ENCODE peak calls at places on chromosomes 6 and 20, in eight cellular contexts. O is transverse colon, H is MCF 10A, L is AG04450, U is left lung, X is A549, F is lower lobe of right lung, R is tibial artery. P is an unnamed sample.

GRCh38 chr6:42502127-42502526 is 50.4 kb upstream of the TRERF1 start:
- DNase-seq in R (no peak), X (no peak), O (no peak), U (no peak), F (no peak), L (no peak), H (no peak), P (no peak)

GRCh38 chr20:16388731-16389130 is 184.5 kb downstream of the KIF16B start:
- DNase-seq in L (no peak), U (no peak), O (no peak), F (no peak), R (no peak), X (no peak), H (no peak), P (no peak)

GRCh38 chr6:28811873-28812272 is 111.9 kb downstream of the TRIM27 start:
- DNase-seq in R (no peak), F (no peak), O (no peak), X (peak), U (no peak), L (no peak), H (no peak), P (no peak)

GRCh38 chr6:2765896-2766766 is 938 bp downstream of the WRNIP1 start:
- DNase-seq in L (no peak), H (no peak), R (peak), F (peak), U (peak), X (peak), O (peak), P (no peak)

GRCh38 chr6:125781307-125781868 is 9.4 kb upstream of the NCOA7 start:
- DNase-seq in H (no peak), X (peak), R (peak), L (no peak), F (no peak), O (peak), U (no peak), P (no peak)

GRCh38 chr6:155311076-155311475 is 3.2 kb downstream of the TFB1M start:
- DNase-seq in O (no peak), R (no peak), X (no peak), H (no peak), F (no peak), U (no peak), L (no peak), P (no peak)

GRCh38 chr6:38805127-38805655 is 90.1 kb downstream of the DNAH8 start:
- DNase-seq in U (no peak), L (no peak), X (no peak), F (no peak), R (no peak), O (no peak), H (no peak), P (no peak)

GRCh38 chr6:22189946-22190345 is 106.9 kb downstream of the PRL start:
- DNase-seq in X (no peak), R (no peak), O (no peak), L (no peak), F (no peak), U (no peak), H (no peak), P (no peak)

GRCh38 chr6:148954461-148954860 is 207.6 kb downstream of the UST start:
- DNase-seq in O (no peak), X (no peak), F (no peak), H (peak), R (no peak), L (no peak), U (no peak), P (no peak)

GRCh38 chr6:148951662-148952061 is 204.8 kb downstream of the UST start:
- DNase-seq in L (no peak), X (no peak), H (no peak), U (no peak), F (no peak), R (no peak), O (no peak), P (no peak)

GRCh38 chr6:148959008-148959407 is 212.2 kb downstream of the UST start:
- DNase-seq in R (no peak), U (no peak), L (no peak), F (no peak), H (no peak), O (no peak), X (no peak), P (no peak)

GRCh38 chr6:148952147-148953041 is 205.6 kb downstream of the UST start:
- DNase-seq in H (no peak), L (no peak), F (no peak), X (no peak), U (no peak), R (no peak), O (no peak), P (no peak)

GRCh38 chr6:148954934-148955915 is 208.4 kb downstream of the UST start:
- DNase-seq in X (no peak), R (no peak), F (no peak), L (no peak), O (no peak), U (no peak), H (no peak), P (no peak)
- TF ChIP-seq CTCF in X (no peak), R (no peak), F (no peak), L (no peak), O (no peak), U (no peak), H (no peak), P (no peak)

DNA sequence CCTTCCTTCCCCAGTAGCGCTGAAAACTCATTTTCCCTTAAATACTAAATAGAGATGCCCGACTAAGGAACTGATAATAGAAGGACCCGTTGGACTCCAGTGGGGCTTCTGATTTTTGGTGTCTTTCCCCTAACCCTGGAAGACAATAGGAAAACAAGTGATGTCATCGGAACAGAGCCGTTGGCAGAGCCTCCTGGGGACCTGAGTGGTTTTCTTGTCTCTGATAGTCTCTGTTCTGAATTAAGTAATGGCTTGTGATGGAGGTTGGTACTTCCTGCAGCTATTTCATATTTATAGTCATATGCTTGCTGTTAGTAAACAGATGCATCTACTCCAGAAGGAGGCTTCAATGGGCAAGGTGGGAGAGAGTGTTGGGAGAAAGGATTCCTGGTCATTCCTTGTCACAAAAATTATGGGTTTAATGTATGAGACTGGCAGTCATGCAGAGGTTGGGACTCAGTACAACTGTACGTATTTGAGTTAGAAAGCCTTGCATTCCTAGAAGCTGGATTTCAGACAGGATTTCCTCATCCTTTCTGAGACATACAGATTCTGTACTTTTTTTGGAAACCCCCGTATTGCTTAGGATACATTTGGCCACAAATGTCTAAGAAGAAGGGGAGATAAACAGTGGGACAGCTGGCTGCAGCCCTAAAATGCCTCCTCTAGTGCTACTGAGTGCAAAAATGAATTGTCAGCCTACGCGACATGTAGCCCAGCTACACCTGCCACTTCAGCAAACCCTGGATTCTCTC is 38.0 kb downstream of the CDS2 start:
- DNase-seq in U (no peak), R (no peak), X (no peak), L (no peak), F (no peak), H (no peak), O (no peak), P (no peak)
- TF ChIP-seq CTCF in U (no peak), R (no peak), X (no peak), L (no peak), F (no peak), H (no peak), O (no peak), P (no peak)

GRCh38 chr6:170572704-170573466 is 11.6 kb downstream of the PDCD2 start:
- DNase-seq in F (no peak), R (no peak), O (no peak), L (no peak), X (no peak), U (no peak), H (no peak), P (no peak)

GRCh38 chr6:170578909-170579308 is 5.5 kb downstream of the PDCD2 start:
- DNase-seq in O (no peak), R (no peak), L (no peak), U (no peak), X (no peak), F (no peak), H (no peak), P (no peak)

DNA sequence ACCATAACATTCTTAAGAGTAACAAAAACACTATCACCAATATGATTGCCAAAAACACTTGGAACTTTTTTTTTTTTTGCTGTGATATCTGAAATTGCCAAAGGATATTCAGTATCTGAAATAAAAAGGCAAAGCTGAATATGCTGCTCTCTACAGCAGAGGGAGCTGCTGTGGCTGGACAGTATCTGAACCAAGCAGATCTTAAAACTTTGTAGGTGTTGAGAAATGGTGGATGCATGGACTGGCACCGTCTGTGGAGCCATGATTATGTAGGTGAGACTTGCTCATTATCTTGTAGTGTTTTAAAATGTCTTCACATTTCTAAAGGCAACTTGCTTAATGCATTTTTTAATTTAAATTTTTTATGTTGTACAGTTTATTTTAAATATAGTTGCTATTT is 9.2 kb downstream of the PDCD2 start:
- DNase-seq in L (no peak), O (no peak), F (no peak), R (no peak), X (peak), H (no peak), U (no peak), P (no peak)
- TF ChIP-seq CTCF in L (peak), O (no peak), F (no peak), R (no peak), X (peak), H (peak), U (no peak), P (no peak)

DNA sequence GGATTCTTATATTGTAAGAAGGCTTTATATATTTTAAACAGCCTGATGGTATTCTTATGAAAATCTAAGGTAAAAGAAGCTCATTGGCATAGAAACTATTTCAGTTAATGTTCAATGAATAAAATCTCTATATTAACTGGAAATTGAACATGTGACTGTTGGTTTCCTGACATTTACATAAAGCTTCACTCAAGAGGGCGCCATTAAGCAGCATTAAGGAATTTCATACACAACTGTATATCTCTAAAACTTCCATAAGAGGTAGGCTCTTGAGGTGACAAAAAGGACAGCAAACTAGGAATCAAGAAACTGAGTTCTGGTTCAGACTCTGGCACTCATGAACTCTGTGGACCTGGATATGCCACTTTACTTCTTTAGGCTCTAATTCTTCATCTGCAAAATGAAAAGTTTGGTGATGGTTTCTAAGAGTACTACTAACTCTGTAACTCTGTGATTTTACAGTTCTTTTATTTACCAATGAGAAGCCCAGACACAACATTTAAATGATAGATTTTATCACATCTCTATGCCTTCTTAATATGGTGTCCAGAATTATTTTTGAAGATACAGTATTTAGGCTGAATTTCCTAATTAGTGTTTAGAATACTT is 147.5 kb downstream of the FLRT3 start:
- DNase-seq in O (no peak), F (no peak), U (no peak), R (no peak), L (peak), X (peak), H (peak), P (no peak)
- TF ChIP-seq CTCF in O (peak), F (no peak), U (peak), R (no peak), L (peak), X (peak), H (peak), P (no peak)

GRCh38 chr6:54267798-54268197 is 40.4 kb upstream of the TINAG start:
- DNase-seq in X (peak), H (peak), L (no peak), U (no peak), F (no peak), O (peak), R (no peak), P (no peak)
- TF ChIP-seq CTCF in X (peak), H (peak), L (peak), U (peak), F (peak), O (peak), R (peak), P (peak)

GRCh38 chr20:19827818-19828217 is 69.8 kb downstream of the RIN2 start:
- DNase-seq in O (no peak), R (no peak), H (no peak), U (no peak), F (no peak), L (no peak), X (no peak), P (no peak)

GRCh38 chr20:19824861-19825260 is 66.8 kb downstream of the RIN2 start:
- DNase-seq in R (no peak), L (no peak), U (no peak), F (no peak), H (no peak), X (no peak), O (no peak), P (no peak)

GRCh38 chr20:19830351-19830750 is 72.3 kb downstream of the RIN2 start:
- DNase-seq in U (no peak), R (no peak), O (no peak), F (no peak), H (no peak), X (no peak), L (no peak), P (no peak)

GRCh38 chr20:19826179-19826914 is 68.3 kb downstream of the RIN2 start:
- DNase-seq in L (no peak), X (peak), H (no peak), F (no peak), O (no peak), U (no peak), R (no peak), P (no peak)

DNA sequence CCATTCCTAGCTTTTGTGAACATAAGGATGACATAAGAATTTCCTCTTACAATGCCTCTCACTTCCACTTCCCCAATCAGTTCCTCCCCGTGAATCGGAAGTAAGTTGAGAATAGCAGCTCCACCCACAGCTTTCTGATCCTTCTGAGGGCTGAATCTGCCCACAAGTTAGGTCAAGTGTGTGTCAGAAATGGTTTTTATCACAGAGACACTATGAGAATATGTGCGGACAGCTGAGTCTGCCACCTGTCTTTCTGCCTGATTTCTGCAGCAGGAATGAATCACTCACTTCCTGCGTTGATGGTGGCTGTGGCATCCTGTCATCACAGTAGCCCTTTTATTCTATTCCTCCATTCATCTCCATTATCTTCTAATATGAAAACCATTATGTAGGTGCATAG is 70.2 kb downstream of the RIN2 start:
- DNase-seq in H (peak), U (no peak), X (peak), L (no peak), O (no peak), F (no peak), R (no peak), P (no peak)
- TF ChIP-seq CTCF in H (peak), U (no peak), X (peak), L (peak), O (no peak), F (peak), R (no peak), P (no peak)

GRCh38 chr6:18261877-18262276 is 2.5 kb downstream of the DEK start:
- DNase-seq in O (no peak), H (no peak), F (no peak), R (no peak), U (no peak), L (no peak), X (no peak), P (no peak)
- TF ChIP-seq CTCF in O (no peak), H (no peak), F (no peak), R (no peak), U (no peak), L (no peak), X (no peak), P (no peak)

GRCh38 chr20:294602-295001 is 2.8 kb upstream of the ZCCHC3 start:
- DNase-seq in U (no peak), H (no peak), X (no peak), R (no peak), F (no peak), L (no peak), O (no peak), P (no peak)

GRCh38 chr20:297925-298754 is 770 bp downstream of the ZCCHC3 start:
- DNase-seq in X (peak), R (peak), H (peak), L (no peak), F (peak), U (peak), O (peak), P (peak)

GRCh38 chr20:298755-299391 is 1.5 kb downstream of the ZCCHC3 start:
- DNase-seq in H (no peak), X (no peak), O (no peak), R (no peak), L (no peak), F (no peak), U (no peak), P (no peak)

GRCh38 chr20:295804-296203 is 1.6 kb upstream of the ZCCHC3 start:
- DNase-seq in X (no peak), F (no peak), R (no peak), L (no peak), U (no peak), H (no peak), O (no peak), P (no peak)

GRCh38 chr20:297098-297924 is at the start of gene ZCCHC3:
- DNase-seq in H (peak), F (peak), U (peak), O (peak), X (peak), L (peak), R (peak), P (peak)
- TF ChIP-seq CTCF in H (no peak), F (peak), U (no peak), O (peak), X (peak), L (peak), R (peak), P (no peak)

GRCh38 chr6:9292975-9293374 is 857.6 kb upstream of the SLC35B3 start:
- DNase-seq in U (no peak), O (no peak), L (no peak), F (no peak), H (no peak), R (no peak), X (no peak), P (no peak)

DNA sequence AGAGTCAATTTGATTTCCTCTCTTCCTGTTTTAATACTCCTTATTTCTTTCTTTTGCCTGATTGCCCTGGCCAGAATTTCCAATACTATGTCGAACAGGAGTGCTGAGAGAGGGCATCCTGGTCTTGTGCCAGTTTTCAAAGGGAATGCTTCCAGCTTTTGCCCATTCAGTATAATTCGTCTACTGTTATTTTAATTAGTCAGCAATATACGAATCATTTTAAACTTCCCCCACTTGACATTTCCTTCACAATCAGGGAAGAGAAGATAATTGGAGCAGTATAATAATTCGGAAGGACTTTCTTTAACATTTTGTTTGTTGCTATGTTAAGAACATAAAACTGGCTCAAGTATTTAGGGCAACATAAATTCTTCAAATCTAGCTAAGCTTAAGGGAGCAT is 860.3 kb upstream of the SLC35B3 start:
- DNase-seq in R (no peak), U (no peak), X (no peak), H (peak), F (no peak), L (no peak), O (no peak), P (no peak)
- TF ChIP-seq CTCF in R (no peak), U (no peak), X (no peak), H (no peak), F (no peak), L (no peak), O (no peak), P (no peak)

DNA sequence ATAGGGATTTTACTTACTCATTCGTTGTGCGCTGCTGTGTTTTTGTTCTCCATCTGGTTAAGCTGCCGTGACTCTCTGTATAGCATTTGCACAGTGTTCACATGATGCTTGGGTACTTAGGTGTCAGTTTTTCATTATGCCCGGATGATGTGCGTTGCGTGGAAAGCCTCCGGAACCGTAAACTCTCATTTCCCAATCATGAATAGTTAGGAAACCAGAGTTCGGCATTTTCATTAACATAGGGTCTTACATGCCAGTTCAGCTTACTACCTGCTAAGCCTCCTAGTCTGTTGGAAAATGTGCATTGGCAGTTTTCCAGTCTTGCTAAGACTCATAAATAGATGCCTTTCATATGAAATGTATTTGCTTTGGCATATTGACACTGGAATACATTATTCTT is 483.4 kb upstream of the FLRT3 start:
- DNase-seq in L (no peak), H (no peak), X (peak), O (no peak), F (no peak), U (no peak), R (no peak), P (no peak)
- TF ChIP-seq CTCF in L (no peak), H (no peak), X (no peak), O (no peak), F (no peak), U (no peak), R (no peak), P (no peak)

P was measured in gastrocnemius medialis.